ENCODE peak calls at places on chromosomes 11 and 22, in four cellular contexts. T, G, J and A are unnamed samples. For H3K9me3, the result is how much of the 10 kb centered on the place peaks cover.

GRCh38 chr11:110355011-110355744 is 58.8 kb upstream of the RDX start:
- DNase-seq in J (no peak), T (peak), G (no peak), A (no peak)

GRCh38 chr11:68043029-68043348 is 4.2 kb downstream of the TCIRG1 start:
- DNase-seq in T (no peak), J (no peak), G (no peak), A (no peak)

GRCh38 chr11:123143476-123143875 is 51.6 kb downstream of the CLMP start:
- DNase-seq in G (no peak), T (no peak), J (no peak), A (no peak)

GRCh38 chr11:129267716-129268115 is 75.6 kb upstream of the ARHGAP32 start:
- DNase-seq in T (no peak), G (no peak), J (no peak), A (no peak)

GRCh38 chr11:121497176-121497995 is 44.6 kb upstream of the SORL1-AS1 start:
- DNase-seq in G (no peak), T (no peak), J (no peak), A (no peak)

GRCh38 chr11:109071712-109072524 is 350.1 kb upstream of the C11orf87 start:
- DNase-seq in G (peak), J (no peak), T (no peak), A (no peak)

GRCh38 chr11:30358569-30358968 is 35.7 kb downstream of the ARL14EP start:
- DNase-seq in G (no peak), T (no peak), J (no peak), A (no peak)

GRCh38 chr22:44646141-44646540 is 55.9 kb upstream of the PRR5 start:
- DNase-seq in J (no peak), G (no peak), T (no peak), A (no peak)

GRCh38 chr11:119436715-119437114 is 13.7 kb upstream of the THY1 start:
- DNase-seq in G (no peak), T (no peak), J (no peak), A (no peak)

GRCh38 chr11:46009647-46010046 is 87.2 kb downstream of the LARGE2 start:
- DNase-seq in T (peak), G (peak), J (no peak), A (no peak)

GRCh38 chr11:32131321-32131720 is 40.4 kb downstream of the RCN1 start:
- DNase-seq in J (no peak), G (peak), T (no peak), A (no peak)

GRCh38 chr11:94629741-94630140 is 62.6 kb downstream of the PIWIL4 start:
- DNase-seq in T (no peak), J (no peak), G (no peak), A (no peak)

GRCh38 chr11:12674936-12675696 is 895 bp downstream of the TEAD1 start:
- DNase-seq in T (peak), G (no peak), J (no peak), A (no peak)

GRCh38 chr22:23399367-23400285 is 180.5 kb downstream of the IGLL1 start:
- DNase-seq in J (no peak), G (no peak), T (no peak), A (no peak)

GRCh38 chr11:14713518-14714244 is 70.1 kb downstream of the PDE3B start:
- DNase-seq in J (no peak), G (no peak), T (no peak), A (no peak)

GRCh38 chr11:124823512-124824376 is 23.5 kb upstream of the MSANTD2 start:
- DNase-seq in G (no peak), J (no peak), T (no peak), A (no peak)

GRCh38 chr22:45575607-45576272 is 73.1 kb downstream of the FBLN1 start:
- DNase-seq in G (no peak), J (no peak), T (no peak), A (no peak)

GRCh38 chr22:25747245-25747944 is 5.4 kb downstream of the MYO18B start:
- DNase-seq in J (no peak), G (peak), T (no peak), A (no peak)

GRCh38 chr11:10730151-10730550 is 20.9 kb upstream of the CTR9 start:
- DNase-seq in T (no peak), G (no peak), J (no peak), A (no peak)

GRCh38 chr22:28410050-28410816 is 269.4 kb downstream of the TTC28 start:
- DNase-seq in G (peak), T (no peak), J (no peak), A (no peak)

GRCh38 chr11:45285289-45285828 is 782 bp downstream of the SYT13 start:
- DNase-seq in J (no peak), T (no peak), G (no peak), A (no peak)

GRCh38 chr11:9972917-9973504 is 309.1 kb downstream of the SWAP70 start:
- DNase-seq in T (peak), G (peak), J (no peak), A (no peak)

GRCh38 chr22:30474683-30475424 is 3.0 kb upstream of the SEC14L3 start:
- DNase-seq in G (no peak), T (no peak), J (no peak), A (no peak)

GRCh38 chr11:118998822-118999221 is 884 bp downstream of the CENATAC start:
- DNase-seq in J (no peak), T (no peak), G (peak), A (no peak)

GRCh38 chr11:38791346-38791961 is 2193.4 kb upstream of the RAG2 start:
- DNase-seq in T (peak), G (peak), J (no peak), A (no peak)

GRCh38 chr11:111300569-111300968 is 2.2 kb downstream of the POU2AF3 start:
- DNase-seq in T (no peak), G (no peak), J (no peak), A (no peak)

GRCh38 chr11:69297225-69297925 is 3.4 kb downstream of the MYEOV start:
- DNase-seq in J (peak), G (peak), T (no peak), A (peak)

GRCh38 chr22:42314709-42315391 is 44.4 kb upstream of the TCF20 start:
- DNase-seq in G (no peak), T (peak), J (no peak), A (no peak)

GRCh38 chr22:48224332-48224731 is 1461.9 kb downstream of the TBC1D22A start:
- DNase-seq in G (no peak), J (no peak), T (no peak), A (no peak)

GRCh38 chr22:48222742-48223487 is 1460.5 kb downstream of the TBC1D22A start:
- DNase-seq in T (no peak), G (no peak), J (no peak), A (no peak)

GRCh38 chr22:48226026-48227013 is 1463.9 kb downstream of the TBC1D22A start:
- DNase-seq in T (no peak), J (no peak), G (no peak), A (no peak)

GRCh38 chr22:48227341-48228018 is 1465.0 kb downstream of the TBC1D22A start:
- DNase-seq in J (no peak), G (no peak), T (no peak), A (no peak)

DNA sequence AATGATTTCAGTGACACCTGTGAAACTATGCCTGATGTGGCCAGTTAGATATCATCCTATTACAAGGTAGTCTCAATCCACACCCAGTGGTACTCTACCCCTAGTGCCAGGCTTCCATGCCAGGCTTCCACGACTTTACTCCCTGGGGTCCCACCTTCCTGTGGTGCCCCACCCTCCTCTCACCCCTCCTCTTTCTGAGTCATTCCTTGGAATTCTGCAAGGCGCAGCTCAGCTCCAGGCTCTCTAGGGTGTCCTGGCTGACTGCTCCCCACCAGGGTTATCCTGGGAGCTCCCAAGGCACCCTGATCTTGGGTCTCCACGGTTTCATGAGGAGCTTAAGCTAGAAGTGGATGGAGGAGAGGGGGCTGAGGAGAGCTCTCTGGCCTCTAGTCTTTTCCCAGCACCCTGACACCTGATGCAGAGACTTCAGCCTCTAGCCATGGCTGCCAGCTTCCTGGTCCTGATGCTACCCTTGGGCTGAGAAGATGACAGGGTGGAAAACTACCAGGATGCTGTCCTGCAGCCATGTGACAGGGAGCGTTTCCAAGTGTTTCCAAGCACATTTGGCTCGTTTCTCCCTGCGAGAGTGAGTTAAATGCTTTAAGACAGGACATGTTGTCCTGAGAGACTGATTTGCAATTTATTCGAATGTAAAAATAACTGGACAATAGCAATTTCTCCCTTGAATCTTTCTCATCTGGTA is 1461.2 kb downstream of the TBC1D22A start:
- DNase-seq in G (no peak), J (no peak), T (no peak), A (no peak)
- H3K9me3 ChIP-seq in G (under half), J (under half), T (under half), A (under half)

GRCh38 chr11:70813651-70814050 is 415.3 kb downstream of the CTTN start:
- DNase-seq in T (no peak), G (no peak), J (no peak), A (no peak)

GRCh38 chr11:70819022-70819421 is 420.7 kb downstream of the CTTN start:
- DNase-seq in G (no peak), J (no peak), T (no peak), A (no peak)

GRCh38 chr11:70815485-70815832 is 417.1 kb downstream of the CTTN start:
- DNase-seq in G (no peak), J (no peak), T (no peak), A (no peak)

GRCh38 chr11:70812472-70812871 is 414.1 kb downstream of the CTTN start:
- DNase-seq in J (no peak), G (no peak), T (no peak), A (no peak)

DNA sequence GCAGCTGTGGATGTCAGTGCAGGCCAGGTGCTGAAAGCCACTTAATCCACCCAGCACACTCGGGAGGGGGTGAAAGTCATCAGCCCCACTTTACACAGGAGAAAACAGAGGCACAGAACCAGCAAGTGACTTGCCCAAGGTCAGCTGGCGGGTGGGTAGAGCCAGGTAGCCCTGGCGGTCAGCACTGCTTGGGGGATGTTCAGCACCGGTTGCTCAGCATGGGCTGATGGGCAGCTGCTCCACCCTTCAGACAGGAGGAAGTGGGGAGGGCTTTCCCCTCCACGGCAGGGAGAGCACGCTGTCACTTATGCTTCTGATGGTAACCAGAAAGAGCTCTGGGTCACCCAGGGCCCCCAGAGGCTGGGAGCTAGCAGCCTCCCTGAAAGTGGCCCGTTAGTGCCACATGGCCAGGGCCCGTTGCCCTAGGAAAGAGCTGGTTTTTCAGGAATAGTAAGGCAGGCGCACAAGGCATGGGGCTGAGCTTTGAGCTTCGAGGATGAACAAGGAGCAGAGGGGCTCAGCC is 417.9 kb downstream of the CTTN start:
- DNase-seq in T (peak), G (no peak), J (no peak), A (no peak)
- H3K9me3 ChIP-seq in T (under half), G (under half), J (under half), A (under half)

DNA sequence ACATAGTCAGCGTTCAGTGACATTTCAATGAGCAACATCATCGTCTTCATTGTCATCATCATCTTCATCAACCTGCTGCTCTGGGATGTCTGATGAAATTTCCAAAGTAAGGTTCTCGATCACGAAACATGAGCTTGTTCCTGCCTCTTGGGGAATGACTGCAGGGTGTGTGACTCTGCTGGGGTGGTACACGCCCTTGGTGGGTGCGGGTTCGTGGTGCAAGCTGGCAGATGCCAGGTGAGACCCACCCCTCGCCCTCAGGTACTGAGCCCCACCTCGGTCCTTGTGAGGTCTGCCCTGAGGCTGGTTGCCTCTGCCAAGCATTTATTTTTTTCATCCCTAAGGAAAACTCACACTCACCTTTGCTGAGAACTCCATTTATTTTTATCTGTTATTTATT is 1389.2 kb downstream of the TBC1D22A start:
- DNase-seq in J (no peak), G (no peak), T (no peak), A (no peak)
- H3K9me3 ChIP-seq in J (under half), G (under half), T (under half), A (under half)

GRCh38 chr22:49044776-49045175 is 782.9 kb downstream of the BRD1 start:
- DNase-seq in G (no peak), T (no peak), J (no peak), A (no peak)

GRCh38 chr22:49045276-49045675 is 782.4 kb downstream of the BRD1 start:
- DNase-seq in T (no peak), G (no peak), J (no peak), A (no peak)

GRCh38 chr22:49047461-49047860 is 780.2 kb downstream of the BRD1 start:
- DNase-seq in G (peak), T (no peak), J (no peak), A (no peak)

GRCh38 chr22:49046546-49047305 is 780.9 kb downstream of the BRD1 start:
- DNase-seq in G (no peak), T (peak), J (no peak), A (no peak)

DNA sequence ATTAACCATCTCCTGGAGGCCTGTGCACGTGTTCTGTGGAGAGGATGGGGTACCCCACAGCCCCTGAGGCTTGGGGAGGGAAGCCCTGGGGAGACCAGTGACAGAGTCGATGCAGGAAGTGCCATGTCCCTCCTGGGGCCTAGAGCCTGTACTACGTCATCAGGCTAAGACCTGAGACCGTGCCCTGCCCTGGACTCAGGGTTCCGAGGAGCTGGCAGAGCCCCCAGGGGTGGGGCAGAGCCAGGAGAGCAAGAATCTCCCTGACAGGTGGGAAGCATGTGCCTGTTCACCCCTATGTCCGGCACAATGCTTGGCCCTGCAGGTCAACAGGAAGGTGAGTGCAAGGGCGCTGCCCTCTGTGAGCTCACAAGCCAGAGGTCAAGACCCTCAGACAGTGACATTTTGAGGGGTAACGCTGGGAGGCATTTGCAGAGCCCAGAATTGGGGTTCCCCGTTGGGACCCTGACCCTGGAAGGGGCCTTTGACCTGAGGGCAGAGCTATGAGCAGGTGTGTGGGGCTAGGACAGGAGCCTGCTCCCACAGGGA is 781.6 kb downstream of the BRD1 start:
- DNase-seq in T (no peak), G (no peak), J (no peak), A (no peak)
- H3K9me3 ChIP-seq in T (under half), G (under half), J (under half), A (under half)

GRCh38 chr11:132559371-132560036 is 972.8 kb downstream of the OPCML start:
- DNase-seq in G (peak), T (no peak), J (no peak), A (no peak)

GRCh38 chr11:132563050-132563449 is 969.3 kb downstream of the OPCML start:
- DNase-seq in G (no peak), J (no peak), T (no peak), A (no peak)

GRCh38 chr11:132561937-132562336 is 970.4 kb downstream of the OPCML start:
- DNase-seq in G (no peak), J (no peak), T (no peak), A (no peak)

GRCh38 chr11:132564120-132564519 is 968.2 kb downstream of the OPCML start:
- DNase-seq in J (no peak), T (peak), G (no peak), A (no peak)
- H3K9me3 ChIP-seq in J (under half), T (under half), G (under half), A (under half)

DNA sequence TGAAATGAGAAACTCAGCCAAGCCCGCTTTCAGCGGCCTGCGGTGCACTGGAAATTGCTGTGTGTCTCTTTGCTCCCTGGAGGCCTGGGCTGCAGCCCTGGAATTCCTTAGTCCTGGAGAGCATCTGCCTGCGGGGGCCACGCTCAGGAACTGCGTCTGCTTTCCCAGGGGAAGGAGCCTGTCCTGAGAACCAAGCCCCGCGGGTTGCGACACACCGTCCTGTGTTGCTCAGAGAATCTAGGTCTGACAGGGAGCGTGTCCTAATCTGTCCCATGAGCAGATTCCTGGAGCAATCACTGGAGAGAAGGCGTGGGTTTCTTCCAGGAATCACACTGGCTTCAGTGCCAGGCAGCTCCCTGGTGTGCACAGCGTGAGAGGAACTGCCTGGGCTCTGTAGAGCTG is 708.1 kb downstream of the BRD1 start:
- DNase-seq in J (no peak), T (no peak), G (no peak), A (no peak)
- H3K9me3 ChIP-seq in J (under half), T (under half), G (under half), A (under half)

GRCh38 chr11:98207086-98207485 is 813.7 kb upstream of the CNTN5 start:
- DNase-seq in J (no peak), T (no peak), G (no peak), A (no peak)
- H3K9me3 ChIP-seq in J (under half), T (under half), G (under half), A (under half)

DNA sequence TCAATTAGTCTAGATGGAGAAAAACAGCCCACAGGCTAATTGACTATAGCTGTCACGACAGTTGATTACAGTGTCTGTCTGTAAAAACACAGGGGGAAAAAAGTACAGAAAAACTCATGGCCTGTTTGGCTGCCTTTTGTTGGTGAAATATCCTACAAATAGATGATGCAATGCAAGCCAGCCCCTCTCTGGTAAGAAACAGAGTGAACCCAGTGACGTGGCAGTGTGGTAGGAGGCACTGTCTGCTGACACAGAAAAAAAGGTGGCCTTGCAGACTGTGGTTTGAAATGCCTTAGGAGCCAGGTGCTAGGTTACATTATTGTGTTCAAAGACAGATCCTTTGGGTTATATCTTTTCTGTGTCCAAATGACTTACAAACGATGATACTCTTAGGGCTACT is 431.4 kb upstream of the CCDC90B start:
- DNase-seq in G (no peak), T (no peak), J (no peak), A (no peak)
- H3K9me3 ChIP-seq in G (under half), T (under half), J (under half), A (under half)

GRCh38 chr22:48630848-48631247 is 1196.8 kb downstream of the BRD1 start:
- DNase-seq in G (no peak), J (no peak), T (no peak), A (no peak)

GRCh38 chr22:48628891-48629559 is 1198.6 kb downstream of the BRD1 start:
- DNase-seq in T (no peak), J (no peak), G (no peak), A (no peak)

GRCh38 chr22:48631288-48631687 is 1196.4 kb downstream of the BRD1 start:
- DNase-seq in T (no peak), G (no peak), J (no peak), A (no peak)

GRCh38 chr22:48630444-48630777 is 1197.3 kb downstream of the BRD1 start:
- DNase-seq in T (no peak), J (no peak), G (no peak), A (no peak)

GRCh38 chr22:48629631-48630443 is 1197.8 kb downstream of the BRD1 start:
- DNase-seq in T (no peak), G (no peak), J (no peak), A (no peak)
- H3K9me3 ChIP-seq in T (under half), G (under half), J (under half), A (under half)

GRCh38 chr22:47561766-47562165 is 799.3 kb downstream of the TBC1D22A start:
- DNase-seq in G (no peak), T (no peak), J (no peak), A (no peak)
- H3K9me3 ChIP-seq in G (under half), T (under half), J (under half), A (under half)